ENCODE peak calls at places on chromosomes 6 and 20, in five cellular contexts. M is A549, J is H1, H is DMS 273 treated with DMSO at 0.1 percent for 48 hours, U is posterior cingulate gyrus. G is an unnamed sample.

GRCh38 chr6:168929871-168930450 is 323.7 kb downstream of the THBS2 start:
- DNase-seq in U (no peak), M (no peak), J (no peak), H (no peak), G (no peak)

GRCh38 chr20:4038047-4038459 is 22.7 kb upstream of the RNF24 start:
- DNase-seq in U (no peak), M (no peak), H (no peak), J (no peak), G (no peak)

GRCh38 chr6:146545608-146546007 is 2.0 kb downstream of the RAB32 start:
- DNase-seq in M (no peak), U (no peak), J (no peak), H (no peak), G (no peak)

GRCh38 chr6:160428069-160428430 is 79.9 kb downstream of the SLC22A3 start:
- DNase-seq in U (no peak), J (no peak), H (no peak), M (no peak), G (no peak)

GRCh38 chr6:3579652-3580051 is 122.8 kb upstream of the SLC22A23 start:
- DNase-seq in M (no peak), H (no peak), J (no peak), U (no peak), G (no peak)

GRCh38 chr20:31869942-31870702 is at the start of the genes DUSP15 and TTLL9:
- DNase-seq in H (no peak), J (no peak), M (no peak), U (peak), G (peak)

GRCh38 chr6:137339929-137340559 is 120.9 kb upstream of the IFNGR1 start:
- DNase-seq in M (no peak), J (no peak), U (no peak), H (no peak), G (no peak)

GRCh38 chr20:44075191-44075949 is 111.6 kb downstream of the JPH2 start:
- DNase-seq in H (no peak), J (no peak), U (no peak), M (no peak), G (no peak)

GRCh38 chr20:2507875-2508630 is 662 bp downstream of the ZNF343 start:
- DNase-seq in H (no peak), U (no peak), J (no peak), M (peak), G (no peak)

GRCh38 chr6:20608371-20608770 is 74.1 kb downstream of the CDKAL1 start:
- DNase-seq in U (no peak), J (no peak), M (no peak), H (peak), G (no peak)

GRCh38 chr6:22784611-22785010 is 215.2 kb downstream of the HDGFL1 start:
- DNase-seq in J (no peak), H (no peak), U (no peak), M (no peak), G (no peak)

GRCh38 chr6:2858678-2859324 is 17.1 kb upstream of the SERPINB1 start:
- DNase-seq in U (no peak), M (no peak), J (no peak), H (no peak), G (no peak)

GRCh38 chr20:58597021-58597940 is 53.8 kb upstream of the STX16 start:
- DNase-seq in H (no peak), U (no peak), J (no peak), M (no peak), G (no peak)

GRCh38 chr20:57033994-57034393 is 232.4 kb downstream of the BMP7 start:
- DNase-seq in H (no peak), U (no peak), J (no peak), M (no peak), G (no peak)

GRCh38 chr6:10633216-10633615 is 61.2 kb downstream of the C6orf52 start:
- DNase-seq in U (no peak), H (no peak), M (peak), J (no peak), G (no peak)

GRCh38 chr20:22350624-22351023 is 233.7 kb downstream of the FOXA2 start:
- DNase-seq in U (no peak), M (no peak), J (no peak), H (no peak), G (no peak)

GRCh38 chr6:45617441-45617840 is 239.7 kb upstream of the SUPT3H start:
- DNase-seq in U (no peak), M (no peak), H (no peak), J (no peak), G (no peak)

GRCh38 chr20:44733341-44734069 is 12.2 kb upstream of the KCNK15 start:
- DNase-seq in H (peak), U (peak), M (peak), J (no peak), G (peak)

GRCh38 chr6:159790947-159791598 is 806 bp downstream of the MRPL18 start:
- DNase-seq in M (no peak), J (no peak), U (no peak), H (no peak), G (no peak)

GRCh38 chr20:43681991-43682410 is 15.1 kb downstream of the MYBL2 start:
- DNase-seq in U (no peak), M (no peak), J (no peak), H (peak), G (no peak)

GRCh38 chr6:37323568-37323967 is 30.2 kb upstream of the RNF8 start:
- DNase-seq in M (no peak), H (peak), J (no peak), U (no peak), G (no peak)

GRCh38 chr6:42354707-42355106 is 97.0 kb downstream of the TRERF1 start:
- DNase-seq in H (no peak), U (no peak), M (no peak), J (no peak), G (no peak)

GRCh38 chr6:164967102-164967501 is 342.3 kb downstream of the C6orf118 start:
- DNase-seq in J (no peak), M (no peak), H (no peak), U (no peak), G (no peak)

GRCh38 chr6:2733736-2734480 is 16.8 kb downstream of the MYLK4 start:
- DNase-seq in M (no peak), J (no peak), U (no peak), H (no peak), G (no peak)

GRCh38 chr6:87583822-87584221 is 6.0 kb downstream of the RARS2 start:
- DNase-seq in H (no peak), J (no peak), M (no peak), U (no peak), G (no peak)

GRCh38 chr20:57522380-57522973 is 2.5 kb downstream of the CTCFL start:
- DNase-seq in U (no peak), J (no peak), H (no peak), M (no peak), G (no peak)

G was measured in substantia nigra.